ENCODE peak calls at places on chromosomes 5 and 9, in five cellular contexts. One of them, this sample, is unnamed.

GRCh38 chr5:170070556-170071412 is 34.9 kb upstream of the FOXI1 start:
- DNase-seq in body of pancreas: peak
- DNase-seq in left ventricle myocardium inferior: peak
- DNase-seq in AG04450: peak
- DNase-seq in GM23248: peak
- DNase-seq in this sample: no peak

GRCh38 chr9:28916348-28916747 is 1343.1 kb upstream of the C9orf72 start:
- DNase-seq in AG04450: no peak
- DNase-seq in GM23248: no peak
- DNase-seq in body of pancreas: no peak
- DNase-seq in left ventricle myocardium inferior: no peak
- DNase-seq in this sample: no peak

GRCh38 chr5:1107167-1108007 is 4.5 kb downstream of the SLC12A7 start:
- DNase-seq in body of pancreas: no peak
- DNase-seq in GM23248: no peak
- DNase-seq in left ventricle myocardium inferior: no peak
- DNase-seq in AG04450: no peak
- DNase-seq in this sample: no peak

GRCh38 chr5:176785184-176786145 is 24.9 kb upstream of the UNC5A start:
- DNase-seq in AG04450: no peak
- DNase-seq in body of pancreas: no peak
- DNase-seq in GM23248: no peak
- DNase-seq in left ventricle myocardium inferior: no peak
- DNase-seq in this sample: no peak

GRCh38 chr9:91202757-91203283 is 158.9 kb downstream of the AUH start:
- DNase-seq in GM23248: no peak
- DNase-seq in body of pancreas: no peak
- DNase-seq in left ventricle myocardium inferior: no peak
- DNase-seq in AG04450: no peak
- DNase-seq in this sample: no peak

GRCh38 chr5:84287964-84288363 is 96.7 kb downstream of the EDIL3 start:
- DNase-seq in body of pancreas: no peak
- DNase-seq in AG04450: peak
- DNase-seq in GM23248: peak
- DNase-seq in left ventricle myocardium inferior: no peak
- DNase-seq in this sample: no peak

GRCh38 chr9:112555091-112555643 is 68.5 kb downstream of the KIAA1958 start:
- DNase-seq in body of pancreas: no peak
- DNase-seq in AG04450: no peak
- DNase-seq in left ventricle myocardium inferior: no peak
- DNase-seq in GM23248: no peak
- DNase-seq in this sample: no peak

GRCh38 chr5:161340012-161340411 is 206.5 kb downstream of the GABRB2 start:
- DNase-seq in left ventricle myocardium inferior: no peak
- DNase-seq in AG04450: no peak
- DNase-seq in body of pancreas: no peak
- DNase-seq in GM23248: no peak
- DNase-seq in this sample: no peak

GRCh38 chr9:127233582-127234350 is 30.8 kb upstream of the GARNL3 start:
- DNase-seq in GM23248: peak
- DNase-seq in left ventricle myocardium inferior: no peak
- DNase-seq in AG04450: no peak
- DNase-seq in body of pancreas: no peak
- DNase-seq in this sample: no peak

GRCh38 chr9:135945969-135946368 is 15.2 kb downstream of the UBAC1 start:
- DNase-seq in body of pancreas: no peak
- DNase-seq in AG04450: no peak
- DNase-seq in GM23248: no peak
- DNase-seq in left ventricle myocardium inferior: no peak
- DNase-seq in this sample: no peak

GRCh38 chr5:78912796-78913195 is 72.3 kb downstream of the ARSB start:
- DNase-seq in body of pancreas: no peak
- DNase-seq in AG04450: no peak
- DNase-seq in GM23248: no peak
- DNase-seq in left ventricle myocardium inferior: no peak
- DNase-seq in this sample: no peak

GRCh38 chr9:120388000-120388855 is 191.7 kb downstream of the CDK5RAP2 start:
- DNase-seq in left ventricle myocardium inferior: peak
- DNase-seq in AG04450: no peak
- DNase-seq in body of pancreas: no peak
- DNase-seq in GM23248: no peak
- DNase-seq in this sample: no peak

GRCh38 chr9:99833735-99834134 is 12.1 kb downstream of the NR4A3 start:
- DNase-seq in GM23248: no peak
- DNase-seq in body of pancreas: no peak
- DNase-seq in left ventricle myocardium inferior: no peak
- DNase-seq in AG04450: no peak
- DNase-seq in this sample: no peak

GRCh38 chr5:10489810-10490426 is 48.2 kb downstream of the ROPN1L start:
- DNase-seq in left ventricle myocardium inferior: no peak
- DNase-seq in GM23248: peak
- DNase-seq in body of pancreas: no peak
- DNase-seq in AG04450: no peak
- DNase-seq in this sample: no peak

GRCh38 chr5:122316652-122317051 is 4.6 kb downstream of the SNCAIP start:
- DNase-seq in AG04450: no peak
- DNase-seq in GM23248: no peak
- DNase-seq in left ventricle myocardium inferior: no peak
- DNase-seq in body of pancreas: no peak
- DNase-seq in this sample: no peak

GRCh38 chr5:84603557-84604185 is 219.0 kb upstream of the EDIL3 start:
- DNase-seq in AG04450: peak
- DNase-seq in left ventricle myocardium inferior: peak
- DNase-seq in body of pancreas: peak
- DNase-seq in GM23248: peak
- DNase-seq in this sample: no peak

GRCh38 chr9:136267261-136268111 is 21.9 kb upstream of the QSOX2 start:
- DNase-seq in left ventricle myocardium inferior: peak
- DNase-seq in GM23248: peak
- DNase-seq in AG04450: peak
- DNase-seq in body of pancreas: peak
- DNase-seq in this sample: peak

GRCh38 chr5:105836263-105836662 is 1834.5 kb downstream of the EFNA5 start:
- DNase-seq in GM23248: peak
- DNase-seq in left ventricle myocardium inferior: no peak
- DNase-seq in body of pancreas: no peak
- DNase-seq in AG04450: peak
- DNase-seq in this sample: no peak

GRCh38 chr5:38446029-38446522 is 110.4 kb downstream of the LIFR start:
- DNase-seq in GM23248: no peak
- DNase-seq in body of pancreas: no peak
- DNase-seq in AG04450: no peak
- DNase-seq in left ventricle myocardium inferior: no peak
- DNase-seq in this sample: no peak

GRCh38 chr5:38443390-38443789 is 113.1 kb downstream of the LIFR start:
- DNase-seq in left ventricle myocardium inferior: no peak
- DNase-seq in AG04450: no peak
- DNase-seq in body of pancreas: no peak
- DNase-seq in GM23248: no peak
- DNase-seq in this sample: no peak

GRCh38 chr5:38448553-38449350 is 107.7 kb downstream of the LIFR start:
- DNase-seq in left ventricle myocardium inferior: no peak
- DNase-seq in AG04450: no peak
- DNase-seq in GM23248: no peak
- DNase-seq in body of pancreas: no peak
- DNase-seq in this sample: no peak

GRCh38 chr5:38447786-38448185 is 108.7 kb downstream of the LIFR start:
- DNase-seq in GM23248: no peak
- DNase-seq in left ventricle myocardium inferior: peak
- DNase-seq in body of pancreas: no peak
- DNase-seq in AG04450: no peak
- DNase-seq in this sample: peak

GRCh38 chr5:38445374-38446028 is 110.9 kb downstream of the LIFR start:
- DNase-seq in left ventricle myocardium inferior: peak
- DNase-seq in GM23248: no peak
- DNase-seq in body of pancreas: peak
- DNase-seq in AG04450: no peak
- DNase-seq in this sample: no peak
- H3K4me3 ChIP-seq in left ventricle myocardium inferior: peak
- H3K4me3 ChIP-seq in GM23248: no peak
- H3K4me3 ChIP-seq in body of pancreas: no peak
- H3K4me3 ChIP-seq in AG04450: peak
- H3K4me3 ChIP-seq in this sample: peak

GRCh38 chr9:70564464-70565190 is 150.2 kb upstream of the KLF9 start:
- DNase-seq in AG04450: no peak
- DNase-seq in body of pancreas: no peak
- DNase-seq in left ventricle myocardium inferior: no peak
- DNase-seq in GM23248: no peak
- DNase-seq in this sample: no peak

GRCh38 chr9:70561805-70562395 is 147.4 kb upstream of the KLF9 start:
- DNase-seq in GM23248: no peak
- DNase-seq in left ventricle myocardium inferior: no peak
- DNase-seq in AG04450: no peak
- DNase-seq in body of pancreas: no peak
- DNase-seq in this sample: no peak

GRCh38 chr9:70563010-70563409 is 148.6 kb upstream of the KLF9 start:
- DNase-seq in body of pancreas: no peak
- DNase-seq in GM23248: no peak
- DNase-seq in AG04450: no peak
- DNase-seq in left ventricle myocardium inferior: no peak
- DNase-seq in this sample: no peak

GRCh38 chr9:70566066-70566465 is 151.6 kb upstream of the KLF9 start:
- DNase-seq in left ventricle myocardium inferior: no peak
- DNase-seq in body of pancreas: no peak
- DNase-seq in AG04450: no peak
- DNase-seq in GM23248: no peak
- DNase-seq in this sample: no peak

DNA sequence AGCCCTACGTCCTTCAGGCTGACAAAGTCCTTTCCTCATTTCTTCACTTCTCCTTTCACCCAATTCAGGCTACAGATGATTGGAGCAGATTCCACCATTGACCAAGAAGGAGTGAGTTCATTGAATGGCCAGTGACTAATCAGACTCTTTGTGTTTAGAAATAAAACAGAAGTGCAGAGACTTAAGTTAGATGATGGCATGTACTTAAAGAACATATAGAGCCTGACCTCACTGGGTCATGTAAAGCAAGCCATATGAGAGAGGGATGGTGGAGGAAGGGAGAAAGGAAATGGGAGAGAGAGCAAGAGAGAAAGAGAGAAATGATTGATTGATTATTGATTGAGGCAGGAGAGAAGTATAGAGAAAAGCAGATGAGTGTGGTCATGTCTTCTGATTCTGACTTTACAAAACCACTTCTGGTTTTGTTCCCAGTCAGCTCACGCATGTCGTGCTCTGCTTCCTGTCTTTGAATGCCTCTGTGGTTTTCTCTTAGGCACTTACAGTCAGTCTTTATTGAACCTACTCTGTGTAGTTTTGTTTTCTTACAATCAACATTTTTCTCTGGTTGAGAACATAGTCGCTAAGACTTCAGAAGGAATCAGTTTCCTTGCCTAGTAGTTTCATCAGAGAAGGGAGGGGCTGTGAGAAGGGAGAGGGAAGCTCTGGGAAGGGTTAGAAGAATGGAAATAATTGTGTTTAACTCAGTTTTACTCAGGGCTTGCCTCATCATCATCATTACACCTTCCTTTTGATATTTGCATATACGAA is 149.2 kb upstream of the KLF9 start:
- DNase-seq in left ventricle myocardium inferior: no peak
- DNase-seq in GM23248: peak
- DNase-seq in AG04450: no peak
- DNase-seq in body of pancreas: no peak
- DNase-seq in this sample: no peak
- H3K4me3 ChIP-seq in left ventricle myocardium inferior: no peak
- H3K4me3 ChIP-seq in GM23248: peak
- H3K4me3 ChIP-seq in AG04450: no peak
- H3K4me3 ChIP-seq in body of pancreas: no peak
- H3K4me3 ChIP-seq in this sample: no peak

DNA sequence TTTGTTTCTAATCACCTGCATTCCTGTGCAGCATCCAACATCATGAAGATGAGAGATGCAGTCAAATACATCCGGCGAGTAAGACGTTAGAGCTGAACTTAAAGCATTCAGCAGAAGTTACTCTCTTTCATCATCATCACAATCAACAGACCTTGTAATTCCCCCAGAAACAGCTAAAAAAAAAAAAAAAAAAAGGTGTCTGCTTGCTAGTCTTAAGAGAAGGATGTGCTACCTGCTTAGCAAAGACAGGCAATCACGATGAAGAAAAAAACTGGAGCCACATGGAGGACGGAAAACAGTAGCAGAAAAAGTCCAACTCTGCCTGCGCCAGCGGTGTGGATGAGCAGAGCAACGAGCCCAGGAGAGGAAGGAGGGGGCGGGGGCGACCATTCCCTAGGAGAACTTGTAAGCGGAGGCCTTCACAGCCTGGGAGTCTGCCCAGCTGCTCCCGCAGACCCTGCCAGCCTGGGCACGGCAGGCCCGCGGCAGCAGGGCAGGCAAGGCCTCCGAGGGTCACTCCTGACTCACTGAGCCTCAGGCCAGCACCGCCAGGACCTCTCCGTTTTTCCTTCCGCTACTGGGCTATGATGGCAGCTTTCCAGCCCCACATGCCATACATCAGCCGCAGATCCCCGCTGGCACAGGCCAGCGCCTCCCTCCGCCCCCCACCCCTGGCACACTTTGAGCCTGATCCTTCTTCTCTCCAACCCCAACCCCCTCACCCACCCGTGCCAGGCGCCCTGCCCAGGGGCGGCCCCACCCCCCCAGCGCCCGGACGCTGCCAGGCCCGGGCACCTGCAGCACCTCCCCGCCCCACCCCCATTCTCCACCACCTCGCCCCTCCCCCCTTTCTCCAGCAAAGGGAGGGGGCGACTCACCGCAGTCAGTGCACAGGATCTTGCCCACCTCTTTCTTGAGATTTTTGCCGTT is 1.3 kb downstream of the NRG2 start:
- DNase-seq in left ventricle myocardium inferior: peak
- DNase-seq in AG04450: no peak
- DNase-seq in body of pancreas: peak
- DNase-seq in GM23248: peak
- DNase-seq in this sample: no peak
- H3K4me3 ChIP-seq in left ventricle myocardium inferior: peak
- H3K4me3 ChIP-seq in AG04450: peak
- H3K4me3 ChIP-seq in body of pancreas: peak
- H3K4me3 ChIP-seq in GM23248: peak
- H3K4me3 ChIP-seq in this sample: peak

DNA sequence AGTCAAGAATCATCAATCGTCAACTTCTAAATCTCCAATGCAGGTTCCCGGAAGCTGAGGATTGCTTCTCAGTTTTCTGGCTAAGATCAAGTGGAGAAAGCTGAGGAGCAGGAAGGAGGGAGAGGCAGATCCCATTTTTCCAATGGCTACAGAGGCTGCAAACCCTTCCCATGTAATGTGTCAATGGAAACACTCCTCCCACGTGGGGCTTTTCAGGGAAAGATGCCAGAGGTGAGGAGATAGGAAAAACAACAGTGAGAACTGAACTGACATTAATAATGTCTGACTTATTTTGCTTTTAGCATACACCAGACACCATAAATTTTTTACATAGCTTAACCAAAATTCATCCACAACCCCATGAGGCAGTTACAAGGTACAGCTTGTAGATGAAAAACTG is 320.4 kb downstream of the ASTN2 start:
- DNase-seq in AG04450: no peak
- DNase-seq in body of pancreas: no peak
- DNase-seq in GM23248: peak
- DNase-seq in left ventricle myocardium inferior: no peak
- DNase-seq in this sample: no peak
- H3K4me3 ChIP-seq in AG04450: no peak
- H3K4me3 ChIP-seq in body of pancreas: no peak
- H3K4me3 ChIP-seq in GM23248: no peak
- H3K4me3 ChIP-seq in left ventricle myocardium inferior: no peak
- H3K4me3 ChIP-seq in this sample: no peak

GRCh38 chr9:110582156-110582555 is 2.6 kb upstream of the SVEP1 start:
- DNase-seq in body of pancreas: no peak
- DNase-seq in AG04450: no peak
- DNase-seq in left ventricle myocardium inferior: no peak
- DNase-seq in GM23248: peak
- DNase-seq in this sample: no peak
- H3K4me3 ChIP-seq in body of pancreas: no peak
- H3K4me3 ChIP-seq in AG04450: no peak
- H3K4me3 ChIP-seq in left ventricle myocardium inferior: no peak
- H3K4me3 ChIP-seq in GM23248: no peak
- H3K4me3 ChIP-seq in this sample: no peak

This sample was measured in HFF-Myc.